ENCODE peak calls at places on chromosomes 12 and 14, in four cellular contexts. A is GM12878, O is WTC11, B is SK-N-SH. L is an unnamed sample.

GRCh38 chr14:99176156-99176945 is 95.6 kb downstream of the BCL11B start:
- DNase-seq in A (no peak), O (no peak), B (no peak), L (no peak)

GRCh38 chr12:86234309-86234708 is 21.9 kb downstream of the MGAT4C start:
- DNase-seq in A (no peak), O (no peak), B (no peak), L (no peak)

GRCh38 chr12:119457251-119457650 is 122.7 kb downstream of the CCDC60 start:
- DNase-seq in A (no peak), O (no peak), B (no peak), L (no peak)

GRCh38 chr14:77212933-77213656 is 31.5 kb downstream of the TMEM63C start:
- DNase-seq in A (no peak), O (peak), B (peak), L (peak)

GRCh38 chr14:58697927-58698641 is 60.3 kb downstream of the DACT1 start:
- DNase-seq in A (no peak), O (no peak), B (no peak), L (no peak)

GRCh38 chr12:30269491-30269890 is 426.2 kb downstream of the IPO8 start:
- DNase-seq in A (no peak), O (no peak), B (no peak), L (no peak)

GRCh38 chr12:47799357-47799955 is 20.2 kb downstream of the HDAC7 start:
- DNase-seq in A (no peak), O (no peak), B (no peak), L (no peak)

GRCh38 chr14:102849522-102850379 is 72.5 kb downstream of the TRAF3 start:
- DNase-seq in A (no peak), O (no peak), B (peak), L (peak)

GRCh38 chr14:100820945-100821344 is 5.0 kb upstream of the MEG3 start:
- DNase-seq in A (no peak), O (no peak), B (no peak), L (no peak)

GRCh38 chr14:44453433-44454171 is 53.5 kb downstream of the FSCB start:
- DNase-seq in A (no peak), O (no peak), B (no peak), L (no peak)

GRCh38 chr12:9794484-9795063 is 32.7 kb upstream of the KLRF1 start:
- DNase-seq in A (peak), O (no peak), B (no peak), L (peak)

GRCh38 chr12:128513831-128514230 is 246.9 kb downstream of the TMEM132C start:
- DNase-seq in A (no peak), O (no peak), B (no peak), L (no peak)

GRCh38 chr12:50032516-50033316 is 7.4 kb upstream of the RACGAP1 start:
- DNase-seq in A (no peak), O (peak), B (peak), L (peak)

GRCh38 chr12:76348079-76348901 is at the start of gene BBS10:
- DNase-seq in A (peak), O (peak), B (peak), L (peak)

GRCh38 chr12:89243786-89244185 is 108.5 kb downstream of the DUSP6 start:
- DNase-seq in A (no peak), O (no peak), B (no peak), L (no peak)

DNA sequence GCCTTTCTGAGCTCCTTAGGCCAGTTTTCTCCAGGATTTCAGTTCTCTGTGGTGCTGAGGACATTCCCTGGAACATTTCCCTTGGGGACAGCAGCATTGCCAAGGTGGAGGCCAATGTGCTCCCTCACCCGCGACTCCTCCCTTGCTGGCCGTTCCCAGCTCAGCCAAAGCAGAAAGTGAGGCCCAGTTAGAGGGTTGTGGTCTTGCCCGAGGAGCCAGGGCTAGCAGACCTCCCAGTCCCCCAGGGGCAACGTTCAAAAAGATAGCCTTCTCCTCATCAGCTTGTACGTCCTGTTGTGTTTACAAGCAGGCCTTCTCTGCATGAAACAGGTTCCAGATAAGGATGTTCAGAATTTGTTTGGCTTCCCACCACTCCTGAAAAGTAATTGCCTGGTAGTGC is 78.4 kb downstream of the SSPN start:
- DNase-seq in A (no peak), O (no peak), B (no peak), L (peak)
- TF ChIP-seq USF1 in A (no peak), O (no peak), B (no peak), L (no peak)

GRCh38 chr12:52184813-52185212 is 7.0 kb downstream of the KRT80 start:
- DNase-seq in A (no peak), O (no peak), B (peak), L (no peak)

GRCh38 chr12:52183971-52184370 is 7.8 kb downstream of the KRT80 start:
- DNase-seq in A (no peak), O (no peak), B (no peak), L (no peak)

GRCh38 chr12:52182898-52183543 is 8.8 kb downstream of the KRT80 start:
- DNase-seq in A (no peak), O (no peak), B (no peak), L (no peak)

GRCh38 chr12:52182456-52182855 is 9.4 kb downstream of the KRT80 start:
- DNase-seq in A (no peak), O (no peak), B (no peak), L (no peak)

GRCh38 chr12:52183544-52183910 is 8.3 kb downstream of the KRT80 start:
- DNase-seq in A (no peak), O (no peak), B (no peak), L (no peak)
- TF ChIP-seq USF1 in A (no peak), O (no peak), B (no peak), L (no peak)

GRCh38 chr14:104983231-104983721 is 2.3 kb upstream of the CLBA1 start:
- DNase-seq in A (no peak), O (no peak), B (no peak), L (no peak)

GRCh38 chr14:104986487-104987164 is 1.0 kb downstream of the CLBA1 start:
- DNase-seq in A (no peak), O (no peak), B (no peak), L (no peak)

GRCh38 chr14:104984056-104984894 is 1.3 kb upstream of the CLBA1 start:
- DNase-seq in A (no peak), O (no peak), B (no peak), L (no peak)

GRCh38 chr14:104982548-104983230 is 2.9 kb upstream of the CLBA1 start:
- DNase-seq in A (no peak), O (no peak), B (no peak), L (no peak)

GRCh38 chr14:104985675-104986486 is at the start of gene CLBA1:
- DNase-seq in A (peak), O (peak), B (peak), L (peak)
- TF ChIP-seq USF1 in A (no peak), O (no peak), B (no peak), L (no peak)

GRCh38 chr12:11879306-11879705 is 191.4 kb upstream of the BCL2L14 start:
- DNase-seq in A (no peak), O (no peak), B (no peak), L (no peak)
- TF ChIP-seq USF1 in A (no peak), O (no peak), B (no peak), L (no peak)

DNA sequence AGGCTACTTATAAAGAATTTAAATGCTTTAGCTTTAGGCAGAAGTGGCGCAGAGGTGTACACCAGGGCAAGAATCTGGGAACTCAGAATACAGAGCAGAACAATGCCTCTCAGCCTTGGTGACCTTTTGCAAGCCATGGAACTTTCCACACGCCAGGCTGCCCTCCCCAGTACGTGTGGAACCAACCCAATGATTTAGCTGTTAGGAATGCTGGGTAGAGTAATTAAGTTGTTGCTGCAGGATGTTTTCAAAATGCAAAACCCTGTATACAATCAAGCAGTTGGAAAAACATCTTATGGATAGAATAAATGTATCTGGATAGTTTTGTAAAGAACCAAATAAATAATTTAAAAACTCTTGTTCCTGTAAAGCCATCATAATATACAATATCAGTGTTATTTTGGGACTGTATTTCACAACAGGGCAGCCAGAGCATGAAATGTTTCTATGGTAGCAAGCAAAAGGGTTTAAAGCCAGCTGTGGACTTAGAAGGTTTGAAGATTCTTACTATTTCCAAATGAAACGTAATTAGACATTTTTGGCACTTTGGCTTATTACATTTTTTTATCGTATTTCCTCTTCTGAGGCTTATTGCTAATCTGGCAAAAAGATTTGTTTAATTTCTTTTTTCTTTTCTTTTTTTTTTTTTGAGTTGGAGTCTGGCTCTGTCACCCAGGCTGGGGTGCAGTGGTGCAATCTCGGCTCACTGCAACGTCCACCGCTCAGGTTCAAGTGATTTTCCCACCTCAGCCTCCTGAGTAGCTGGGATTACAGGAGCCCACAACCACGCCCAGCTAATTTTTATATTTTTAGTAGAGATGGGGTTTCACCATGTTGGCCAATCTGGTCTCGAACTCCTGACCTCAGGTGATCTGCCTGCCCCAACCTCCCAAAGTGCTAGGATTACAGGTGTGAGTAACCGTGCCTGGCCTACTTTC is 19.6 kb downstream of the PPP1R36 start:
- DNase-seq in A (no peak), O (no peak), B (no peak), L (no peak)
- TF ChIP-seq USF1 in A (no peak), O (no peak), B (no peak), L (no peak)

DNA sequence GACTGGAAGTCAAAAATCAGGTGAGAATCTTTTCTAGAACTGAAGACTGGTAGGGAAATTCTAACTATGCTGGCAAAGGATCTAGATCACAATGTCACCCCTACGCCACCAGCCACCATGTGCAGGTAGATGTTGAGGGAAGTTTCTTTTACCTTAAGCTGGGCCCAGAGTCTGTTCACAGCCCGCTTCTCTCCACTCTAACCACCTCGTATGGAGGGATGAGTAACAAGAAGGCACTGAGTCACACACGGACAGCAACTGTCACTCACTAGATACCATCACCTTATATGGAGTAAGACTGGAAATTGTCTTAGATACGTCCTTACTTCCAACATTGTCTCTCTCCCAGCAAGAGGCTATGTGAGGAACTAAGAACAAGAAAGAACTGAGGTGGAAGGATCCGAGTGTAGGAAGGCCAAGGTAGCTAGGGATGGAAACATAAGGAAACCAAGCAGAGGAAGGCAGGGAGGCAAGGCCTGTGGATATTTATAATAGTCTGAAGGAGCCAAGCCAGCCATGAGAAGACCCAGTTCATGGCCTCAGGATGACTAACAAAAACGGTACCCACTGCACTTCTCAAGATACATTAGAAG is 15.4 kb downstream of the REM2 start:
- DNase-seq in A (no peak), O (no peak), B (no peak), L (no peak)
- TF ChIP-seq USF1 in A (no peak), O (no peak), B (no peak), L (no peak)

DNA sequence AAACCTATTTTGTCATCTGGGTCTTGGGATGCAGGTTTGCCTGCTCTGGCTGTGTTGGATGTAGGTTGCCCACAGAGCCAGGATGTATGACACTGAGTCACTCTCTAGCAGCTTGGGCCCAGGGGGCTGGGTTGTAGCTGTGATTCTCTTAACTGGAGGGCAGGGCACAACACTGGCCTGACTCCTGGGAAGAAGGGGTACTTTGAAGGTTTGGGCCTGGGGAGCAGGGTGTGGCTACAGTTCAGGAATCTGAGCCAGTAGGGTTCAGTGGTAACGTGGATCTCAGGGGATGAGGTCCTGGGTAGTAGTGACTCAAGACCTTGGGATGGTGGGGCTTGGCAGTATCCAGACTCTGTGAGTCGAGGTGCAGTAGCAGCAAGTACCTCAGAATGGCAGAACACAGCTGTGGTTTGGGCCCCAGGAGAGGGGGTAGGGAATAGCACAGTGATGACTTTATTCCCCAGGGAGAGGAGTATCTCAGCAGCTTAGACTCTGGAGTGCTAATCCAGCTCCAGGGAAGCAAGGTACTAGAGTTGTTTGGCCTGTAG is 25.7 kb downstream of the TBC1D15 start:
- DNase-seq in A (no peak), O (no peak), B (no peak), L (no peak)
- TF ChIP-seq USF1 in A (no peak), O (no peak), B (no peak), L (no peak)

GRCh38 chr12:125110641-125111360 is 45.6 kb downstream of the AACS start:
- DNase-seq in A (no peak), O (no peak), B (no peak), L (no peak)
- TF ChIP-seq USF1 in A (no peak), O (no peak), B (no peak), L (no peak)